ENCODE peak calls at places on chromosomes 6 and 20, in nine cellular contexts. S, L, C, F, X, E, D, P and I are unnamed samples.

GRCh38 chr6:2853766-2854393 is 12.2 kb upstream of the SERPINB1 start:
- DNase-seq in P (no peak), E (peak), D (no peak), F (peak), L (peak), C (peak), X (peak), S (peak), I (peak)

GRCh38 chr20:58519940-58520712 is 4.9 kb upstream of the APCDD1L start:
- DNase-seq in L (no peak), E (no peak), S (no peak), D (no peak), P (no peak), C (no peak), F (no peak), X (no peak), I (no peak)

GRCh38 chr6:83461438-83461837 is 30.6 kb upstream of the ME1 start:
- DNase-seq in S (no peak), D (no peak), E (no peak), L (no peak), X (no peak), C (no peak), F (no peak), P (no peak), I (no peak)

GRCh38 chr20:46406986-46407670 is 713 bp upstream of the ELMO2 start:
- DNase-seq in F (peak), D (peak), X (peak), S (peak), L (peak), E (peak), P (peak), C (peak), I (peak)

GRCh38 chr6:100506651-100507050 is 41.9 kb upstream of the SIM1 start:
- DNase-seq in D (no peak), C (no peak), S (no peak), P (no peak), L (peak), X (no peak), E (no peak), F (no peak), I (no peak)

GRCh38 chr20:44532248-44532980 is 10.5 kb upstream of the SERINC3 start:
- DNase-seq in P (peak), F (no peak), L (no peak), S (no peak), D (no peak), E (no peak), C (no peak), X (no peak), I (no peak)

GRCh38 chr20:47785900-47786762 is 850 bp upstream of the SULF2 start:
- DNase-seq in S (peak), C (peak), D (peak), E (peak), X (no peak), L (peak), F (peak), P (peak), I (peak)

GRCh38 chr6:154406869-154407268 is 50.3 kb upstream of the IPCEF1 start:
- DNase-seq in C (no peak), E (no peak), L (no peak), D (no peak), P (no peak), X (no peak), F (no peak), S (no peak), I (no peak)

GRCh38 chr20:57393321-57394086 is 2.3 kb downstream of the RBM38 start:
- DNase-seq in S (no peak), D (no peak), F (no peak), E (no peak), X (no peak), C (no peak), L (no peak), P (no peak), I (no peak)

GRCh38 chr6:68635706-68636513 is 828 bp downstream of the ADGRB3 start:
- DNase-seq in S (peak), P (peak), C (peak), X (no peak), E (no peak), L (no peak), F (no peak), D (peak), I (no peak)

GRCh38 chr6:131216277-131216676 is 81.0 kb downstream of the AKAP7 start:
- DNase-seq in P (no peak), X (no peak), E (no peak), L (no peak), S (no peak), C (no peak), D (no peak), F (no peak), I (no peak)

GRCh38 chr6:33632603-33633039 is 11.5 kb downstream of the ITPR3 start:
- DNase-seq in L (no peak), E (peak), D (no peak), C (peak), F (no peak), X (peak), S (peak), P (peak), I (no peak)

GRCh38 chr6:50851269-50851847 is 32.7 kb downstream of the TFAP2B start:
- DNase-seq in C (no peak), F (no peak), L (no peak), E (no peak), D (no peak), S (no peak), X (no peak), P (no peak), I (no peak)

GRCh38 chr6:16374796-16375195 is 136.4 kb downstream of the GMPR start:
- DNase-seq in F (no peak), S (no peak), X (no peak), P (no peak), C (peak), E (no peak), L (no peak), D (no peak), I (no peak)

GRCh38 chr20:58433759-58434158 is 44.7 kb downstream of the VAPB start:
- DNase-seq in C (no peak), F (peak), D (no peak), E (no peak), X (no peak), L (peak), S (no peak), P (no peak), I (no peak)

GRCh38 chr6:16331328-16332174 is 93.2 kb downstream of the GMPR start:
- DNase-seq in P (peak), C (peak), F (peak), D (peak), E (peak), S (peak), X (no peak), L (no peak), I (no peak)